ENCODE peak calls at places on chromosome 9, in six cellular contexts. R is Karpas-422; S is GM03348; X is stimulated activated CD8-positive, alpha-beta memory T cell treated with anti-CD3 and anti-CD28 coated beads, Interleukin-4, amount 100 ng/mL, for 4 hours; A is T-helper 9 cell; Z is activated T-helper 1 cell treated with anti-CD3 and anti-CD28 coated beads, Interleukin-2, amount 50 U/mL, for 16 hours. Y is an unnamed sample.
A peak's percentile ranks its signal among the peaks of the same experiment; 100 is the strongest.

GRCh38 chr9:114446672-114447450 is 58.4 kb downstream of the WHRN start:
- DNase-seq in R (no peak), S (no peak), X (no peak), A (no peak), Z (no peak), Y (no peak)

GRCh38 chr9:115615821-115616665 is 498.1 kb upstream of the TNC start:
- DNase-seq in R (no peak), S (peak; percentile 77), X (no peak), A (no peak), Z (no peak), Y (peak; percentile 64)

GRCh38 chr9:129894106-129894823 is 59.0 kb downstream of the USP20 start:
- DNase-seq in R (peak; percentile 68), S (no peak), X (no peak), A (no peak), Z (no peak), Y (no peak)

GRCh38 chr9:125854553-125855275 is 107.5 kb downstream of the PBX3 start:
- DNase-seq in R (no peak), S (peak; percentile 9), X (no peak), A (no peak), Z (no peak), Y (peak; percentile 15)

GRCh38 chr9:125189011-125189360 is 617 bp downstream of the PPP6C start:
- DNase-seq in R (peak; percentile 70), S (peak; percentile 23), X (no peak), A (peak; percentile 36), Z (no peak), Y (no peak)

GRCh38 chr9:96209407-96210031 is 92.5 kb downstream of the HSD17B3 start:
- DNase-seq in R (no peak), S (peak; percentile 84), X (no peak), A (no peak), Z (no peak), Y (peak; percentile 19)

GRCh38 chr9:124780757-124781151 is 3.8 kb downstream of the OLFML2A start:
- DNase-seq in R (no peak), S (no peak), X (no peak), A (no peak), Z (no peak), Y (no peak)

GRCh38 chr9:893843-894420 is 52.4 kb downstream of the DMRT1 start:
- DNase-seq in R (peak; percentile 84), S (peak; percentile 78), X (peak; percentile 1), A (peak; percentile 7), Z (peak; percentile 6), Y (peak; percentile 11)

GRCh38 chr9:100472725-100473261 is at the start of gene TMEFF1:
- DNase-seq in R (no peak), S (peak; percentile 91), X (no peak), A (peak; percentile 13), Z (peak; percentile 11), Y (no peak)

GRCh38 chr9:81650836-81651545 is 38.4 kb downstream of the TLE1 start:
- DNase-seq in R (no peak), S (no peak), X (no peak), A (no peak), Z (no peak), Y (no peak)

GRCh38 chr9:116958886-116959285 is 271.8 kb downstream of the TRIM32 start:
- DNase-seq in R (no peak), S (no peak), X (no peak), A (no peak), Z (no peak), Y (no peak)

GRCh38 chr9:90095682-90096081 is 490.9 kb downstream of the GADD45G start:
- DNase-seq in R (no peak), S (no peak), X (no peak), A (no peak), Z (no peak), Y (no peak)

GRCh38 chr9:35349287-35349990 is 140.5 kb upstream of the RUSC2 start:
- DNase-seq in R (no peak), S (peak; percentile 13), X (no peak), A (no peak), Z (no peak), Y (no peak)

GRCh38 chr9:108569624-108570023 is 286.2 kb downstream of the ACTL7B start:
- DNase-seq in R (no peak), S (peak; percentile 60), X (no peak), A (no peak), Z (no peak), Y (no peak)

GRCh38 chr9:127149010-127149409 is 26.6 kb upstream of the ANGPTL2 start:
- DNase-seq in R (no peak), S (no peak), X (no peak), A (no peak), Z (no peak), Y (no peak)

GRCh38 chr9:29965834-29966233 is 2392.6 kb upstream of the C9orf72 start:
- DNase-seq in R (no peak), S (no peak), X (no peak), A (no peak), Z (no peak), Y (no peak)

GRCh38 chr9:135348076-135348787 is 131.3 kb upstream of the PPP1R26 start:
- DNase-seq in R (no peak), S (no peak), X (no peak), A (no peak), Z (no peak), Y (no peak)

GRCh38 chr9:12680341-12680740 is 12.8 kb upstream of the TYRP1 start:
- DNase-seq in R (no peak), S (peak; percentile 29), X (no peak), A (no peak), Z (no peak), Y (peak; percentile 11)

GRCh38 chr9:105114956-105115728 is 129.3 kb upstream of the SLC44A1 start:
- DNase-seq in R (no peak), S (no peak), X (no peak), A (no peak), Z (no peak), Y (no peak)

GRCh38 chr9:6512085-6512657 is 99.2 kb downstream of the UHRF2 start:
- DNase-seq in R (no peak), S (peak; percentile 10), X (no peak), A (no peak), Z (no peak), Y (no peak)

GRCh38 chr9:124834586-124834985 is 18.7 kb upstream of the WDR38 start:
- DNase-seq in R (no peak), S (peak; percentile 36), X (no peak), A (no peak), Z (no peak), Y (no peak)

GRCh38 chr9:96453625-96454024 is 3.7 kb downstream of the HABP4 start:
- DNase-seq in R (no peak), S (peak; percentile 60), X (no peak), A (no peak), Z (no peak), Y (no peak)

GRCh38 chr9:128286435-128286834 is 10.4 kb downstream of the SWI5 start:
- DNase-seq in R (no peak), S (no peak), X (no peak), A (no peak), Z (no peak), Y (no peak)

GRCh38 chr9:114836769-114837168 is 30.9 kb upstream of the TNFSF15 start:
- DNase-seq in R (no peak), S (no peak), X (no peak), A (no peak), Z (no peak), Y (no peak)

GRCh38 chr9:123643518-123643917 is 286.4 kb downstream of the DENND1A start:
- DNase-seq in R (no peak), S (no peak), X (no peak), A (no peak), Z (no peak), Y (no peak)

Y was measured in AG09319.